ENCODE peak calls at places on chromosomes 6 and 20, in nine cellular contexts. F is anterior cingulate cortex; U is T-cell; M is WERI-Rb-1; B is fibroblast of mammary gland; R is H7; O is ovary; S is Panc1; D is activated naive CD4-positive, alpha-beta T cell treated with anti-CD3 and anti-CD28 coated beads, Interleukin-2, amount 50 U/mL, for 16 hours. K is an unnamed sample.

GRCh38 chr20:60921021-60921622 is 330.9 kb upstream of the CDH4 start:
- DNase-seq in F (no peak), U (no peak), M (no peak), B (no peak), R (peak; percentile 38), O (peak; percentile 11), S (no peak), D (no peak), K (peak; percentile 47)

GRCh38 chr6:63346217-63346834 is 26.5 kb upstream of the LGSN start:
- DNase-seq in F (no peak), U (no peak), M (no peak), B (no peak), R (no peak), O (no peak), S (no peak), D (no peak), K (no peak)

GRCh38 chr20:41005361-41005729 is 23.3 kb upstream of the TOP1 start:
- DNase-seq in F (no peak), U (no peak), M (no peak), B (peak; percentile 99), R (no peak), O (peak; percentile 63), S (no peak), D (no peak), K (peak; percentile 89)

GRCh38 chr20:36875702-36876472 is at the start of gene TLDC2:
- DNase-seq in F (no peak), U (no peak), M (no peak), B (no peak), R (no peak), O (no peak), S (no peak), D (no peak), K (no peak)

GRCh38 chr6:36758516-36759176 is 61.0 kb downstream of the RAB44 start:
- DNase-seq in F (no peak), U (no peak), M (peak; percentile 52), B (no peak), R (peak; percentile 84), O (no peak), S (no peak), D (no peak), K (no peak)

GRCh38 chr6:151325075-151326050 is 66.0 kb downstream of the ZBTB2 start:
- DNase-seq in F (no peak), U (peak; percentile 23), M (peak; percentile 58), B (peak; percentile 86), R (peak; percentile 51), O (peak; percentile 70), S (no peak), D (peak; percentile 13), K (peak; percentile 78)

GRCh38 chr6:14454467-14454763 is 336.8 kb downstream of the CD83 start:
- DNase-seq in F (no peak), U (peak; percentile 27), M (no peak), B (no peak), R (no peak), O (no peak), S (no peak), D (peak; percentile 31), K (no peak)

GRCh38 chr20:50877232-50877631 is 54.0 kb downstream of the ADNP start:
- DNase-seq in F (no peak), U (no peak), M (no peak), B (no peak), R (peak; percentile 42), O (no peak), S (no peak), D (no peak), K (no peak)

GRCh38 chr6:46215213-46215612 is 44.4 kb upstream of the ENPP5 start:
- DNase-seq in F (no peak), U (no peak), M (no peak), B (no peak), R (peak; percentile 29), O (no peak), S (no peak), D (no peak), K (no peak)

GRCh38 chr6:74925683-74926082 is 280.2 kb downstream of the COL12A1 start:
- DNase-seq in F (no peak), U (no peak), M (no peak), B (no peak), R (no peak), O (no peak), S (no peak), D (no peak), K (no peak)

GRCh38 chr6:72182337-72183246 is 296.2 kb downstream of the RIMS1 start:
- DNase-seq in F (no peak), U (no peak), M (peak; percentile 85), B (peak; percentile 4), R (peak; percentile 74), O (no peak), S (no peak), D (no peak), K (peak; percentile 22)

GRCh38 chr20:32312718-32313424 is 35.4 kb downstream of the KIF3B start:
- DNase-seq in F (no peak), U (no peak), M (no peak), B (no peak), R (no peak), O (no peak), S (no peak), D (no peak), K (no peak)

GRCh38 chr6:10621227-10621626 is 73.2 kb downstream of the C6orf52 start:
- DNase-seq in F (no peak), U (no peak), M (no peak), B (no peak), R (no peak), O (no peak), S (no peak), D (no peak), K (no peak)

GRCh38 chr6:75349262-75349984 is 64.8 kb upstream of the TMEM30A start:
- DNase-seq in F (no peak), U (no peak), M (peak; percentile 80), B (peak; percentile 21), R (peak; percentile 68), O (no peak), S (no peak), D (no peak), K (no peak)